ENCODE peak calls at places on chromosome 20, in ten cellular contexts. W is stimulated activated CD4-positive, alpha-beta T cell treated with anti-CD3 and anti-CD28 coated beads, Interleukin-1b, Interleukin-23, amount 100 ng/mL, for 1 hour; R is GF-D8; B is mammary epithelial cell; G is stimulated activated naive CD8-positive, alpha-beta T cell treated with anti-CD3 and anti-CD28 coated beads, Interleukin-15, Interleukin-2, amounts not matched to agents 100 U/mL and 50 U/mL, for 24 hours; N is activated naive CD8-positive, alpha-beta T cell treated with anti-CD3 and anti-CD28 coated beads, Interleukin-2, amount 10 ng/mL, durations not matched to agents 7 days and 5 days; H is fibroblast of pulmonary artery; Z is activated T-helper 1 cell treated with anti-CD3 and anti-CD28 coated beads, Interleukin-12 subunit alpha, Interleukin-12 subunit beta, Interleukin-2, Interleukin-4 antibody, amounts not matched to agents 30 ng/mL and 10 ng/mL and 1 ng/mL, durations not matched to agents 14 hours and 24 hours and 36 hours; P is hepatic stellate cell; Y is T-cell. S is an unnamed sample.

GRCh38 chr20:31811198-31811597 is 8.0 kb upstream of the MYLK2 start:
- DNase-seq in G (no peak), Z (no peak), R (no peak), B (no peak), P (no peak), W (no peak), Y (no peak), H (no peak), N (no peak), S (no peak)

GRCh38 chr20:48931527-48932374 is 10.2 kb downstream of the ARFGEF2 start:
- DNase-seq in W (no peak), P (no peak), R (no peak), Z (no peak), G (no peak), Y (no peak), H (no peak), N (no peak), B (no peak), S (no peak)

GRCh38 chr20:20827992-20828597 is 115.7 kb upstream of the RALGAPA2 start:
- DNase-seq in H (no peak), N (no peak), Y (no peak), P (no peak), R (no peak), Z (no peak), G (no peak), B (no peak), W (no peak), S (no peak)

GRCh38 chr20:33531047-33531877 is 41.4 kb downstream of the CBFA2T2 start:
- DNase-seq in R (no peak), N (no peak), B (no peak), Z (no peak), H (peak), G (no peak), P (peak), W (no peak), Y (no peak), S (no peak)

GRCh38 chr20:327041-327945 is 1.9 kb downstream of the SOX12 start:
- DNase-seq in P (peak), Y (peak), G (peak), W (no peak), Z (peak), R (peak), H (peak), N (peak), B (peak), S (peak)

GRCh38 chr20:44461803-44462174 is 13.9 kb upstream of the TTPAL start:
- DNase-seq in Y (no peak), G (no peak), P (no peak), Z (no peak), W (no peak), B (no peak), R (no peak), H (no peak), N (no peak), S (no peak)

GRCh38 chr20:9215539-9215938 is 146.7 kb downstream of the PLCB4 start:
- DNase-seq in R (no peak), G (no peak), Y (no peak), B (no peak), N (no peak), W (no peak), H (peak), Z (no peak), P (no peak), S (peak)

GRCh38 chr20:6074784-6075183 is 20.9 kb upstream of the LRRN4 start:
- DNase-seq in N (no peak), W (no peak), P (no peak), B (no peak), Y (no peak), Z (no peak), R (no peak), G (no peak), H (no peak), S (no peak)

GRCh38 chr20:17395729-17396128 is 135.4 kb downstream of the BFSP1 start:
- DNase-seq in Z (no peak), P (no peak), W (no peak), R (no peak), Y (no peak), N (no peak), B (no peak), H (no peak), G (no peak), S (no peak)

GRCh38 chr20:4153661-4154238 is 138.4 kb upstream of the RNF24 start:
- DNase-seq in N (no peak), R (no peak), W (no peak), Y (no peak), G (no peak), Z (no peak), B (no peak), P (no peak), H (no peak), S (no peak)

GRCh38 chr20:19368351-19368750 is 155.9 kb downstream of the SLC24A3 start:
- DNase-seq in Z (no peak), B (no peak), Y (no peak), P (no peak), H (no peak), N (no peak), G (no peak), W (no peak), R (no peak), S (no peak)

GRCh38 chr20:4898282-4898681 is 103.0 kb downstream of the SLC23A2 start:
- DNase-seq in Z (no peak), R (no peak), P (peak), W (no peak), B (peak), G (no peak), H (peak), Y (no peak), N (no peak), S (no peak)

GRCh38 chr20:17594443-17594842 is 24.6 kb downstream of the DSTN start:
- DNase-seq in P (no peak), Y (no peak), Z (no peak), H (peak), W (no peak), G (no peak), N (no peak), R (no peak), B (peak), S (no peak)

GRCh38 chr20:20489054-20489453 is 121.2 kb downstream of the INSM1 start:
- DNase-seq in R (no peak), P (no peak), Z (no peak), B (no peak), N (no peak), H (no peak), G (no peak), W (no peak), Y (no peak), S (no peak)

GRCh38 chr20:62742979-62743776 is 34.5 kb downstream of the NTSR1 start:
- DNase-seq in P (no peak), R (no peak), N (peak), H (no peak), W (no peak), B (no peak), Z (no peak), Y (no peak), G (no peak), S (no peak)

GRCh38 chr20:25065625-25066338 is 7.8 kb upstream of the ACSS1 start:
- DNase-seq in P (peak), W (peak), G (peak), Z (peak), Y (no peak), N (peak), R (peak), H (peak), B (peak), S (peak)

GRCh38 chr20:4441191-4441590 is 280.5 kb upstream of the PRND start:
- DNase-seq in G (no peak), P (no peak), H (no peak), W (no peak), N (no peak), Y (no peak), Z (no peak), R (no peak), B (no peak), S (no peak)

GRCh38 chr20:59495166-59495565 is 109.2 kb upstream of the PHACTR3 start:
- DNase-seq in G (no peak), N (no peak), B (no peak), W (no peak), R (no peak), H (no peak), P (no peak), Y (no peak), Z (no peak), S (peak)

GRCh38 chr20:8678098-8678776 is 390.6 kb upstream of the PLCB4 start:
- DNase-seq in R (no peak), Z (no peak), H (peak), G (no peak), Y (no peak), P (peak), W (no peak), N (no peak), B (no peak), S (no peak)

GRCh38 chr20:32449057-32449889 is 91.1 kb downstream of the ASXL1 start:
- DNase-seq in P (no peak), W (no peak), Z (no peak), G (no peak), B (no peak), N (no peak), H (no peak), R (no peak), Y (no peak), S (no peak)

GRCh38 chr20:56245761-56246160 is 2.8 kb upstream of the MC3R start:
- DNase-seq in W (no peak), R (no peak), B (peak), N (no peak), Z (no peak), G (no peak), Y (no peak), H (peak), P (no peak), S (peak)

GRCh38 chr20:51696304-51697118 is 71.7 kb downstream of the ATP9A start:
- DNase-seq in B (no peak), W (no peak), R (no peak), Y (no peak), G (no peak), H (peak), Z (no peak), P (peak), N (no peak), S (no peak)

GRCh38 chr20:2210646-2211556 is 84.9 kb upstream of the TGM3 start:
- DNase-seq in H (peak), P (peak), N (no peak), G (no peak), Z (no peak), R (no peak), W (no peak), Y (no peak), B (peak), S (peak)

GRCh38 chr20:45469336-45470261 is at the start of gene WFDC2:
- DNase-seq in P (no peak), Z (no peak), Y (no peak), R (no peak), H (no peak), B (no peak), G (no peak), N (no peak), W (no peak), S (no peak)

GRCh38 chr20:43389839-43390626 is 67.7 kb upstream of the SRSF6 start:
- DNase-seq in G (peak), R (no peak), H (no peak), Y (no peak), N (no peak), B (no peak), W (no peak), Z (no peak), P (no peak), S (no peak)

GRCh38 chr20:10034717-10035571 is at the start of gene ANKEF1:
- DNase-seq in B (peak), R (no peak), Z (peak), P (peak), W (peak), Y (peak), G (peak), N (peak), H (peak), S (peak)